ENCODE peak calls at places on chromosomes 3 and 15, in four cellular contexts. One of them, this sample, is unnamed.

GRCh38 chr15:75620776-75621536 is 4.6 kb downstream of the SNUPN start:
- DNase-seq in EH: peak
- DNase-seq in effector memory CD8-positive, alpha-beta T cell: no peak
- DNase-seq in foreskin fibroblast: peak
- DNase-seq in this sample: peak

GRCh38 chr3:172341482-172342059 is 106.7 kb downstream of the GHSR start:
- DNase-seq in EH: peak
- DNase-seq in effector memory CD8-positive, alpha-beta T cell: peak
- DNase-seq in foreskin fibroblast: peak
- DNase-seq in this sample: no peak

GRCh38 chr3:130636480-130637234 is 110.0 kb downstream of the PIK3R4 start:
- DNase-seq in EH: no peak
- DNase-seq in effector memory CD8-positive, alpha-beta T cell: no peak
- DNase-seq in foreskin fibroblast: no peak
- DNase-seq in this sample: no peak

GRCh38 chr3:42728668-42729364 is 26.2 kb upstream of the HHATL start:
- DNase-seq in EH: no peak
- DNase-seq in effector memory CD8-positive, alpha-beta T cell: no peak
- DNase-seq in foreskin fibroblast: no peak
- DNase-seq in this sample: no peak

GRCh38 chr15:59283717-59284336 is 77.2 kb downstream of the LDHAL6B start:
- DNase-seq in EH: peak
- DNase-seq in effector memory CD8-positive, alpha-beta T cell: no peak
- DNase-seq in foreskin fibroblast: no peak
- DNase-seq in this sample: no peak

GRCh38 chr3:165339753-165340152 is 143.6 kb upstream of the SLITRK3 start:
- DNase-seq in EH: no peak
- DNase-seq in effector memory CD8-positive, alpha-beta T cell: no peak
- DNase-seq in foreskin fibroblast: no peak
- DNase-seq in this sample: no peak

GRCh38 chr3:67228136-67228535 is 230.0 kb downstream of the KBTBD8 start:
- DNase-seq in EH: no peak
- DNase-seq in effector memory CD8-positive, alpha-beta T cell: no peak
- DNase-seq in foreskin fibroblast: no peak
- DNase-seq in this sample: no peak

GRCh38 chr3:42680806-42681205 is 4.5 kb upstream of the KLHL40 start:
- DNase-seq in EH: peak
- DNase-seq in effector memory CD8-positive, alpha-beta T cell: no peak
- DNase-seq in foreskin fibroblast: no peak
- DNase-seq in this sample: no peak

GRCh38 chr15:68650901-68651709 is 72.3 kb downstream of the CORO2B start:
- DNase-seq in EH: peak
- DNase-seq in effector memory CD8-positive, alpha-beta T cell: peak
- DNase-seq in foreskin fibroblast: no peak
- DNase-seq in this sample: no peak